ENCODE peak calls at places on chromosomes 2 and 18, in seven cellular contexts. G is erythroblast; V is memory B cell; Z is NCI-H345; H is stimulated activated CD8-positive, alpha-beta memory T cell treated with anti-CD3 and anti-CD28 coated beads, Interleukin-15, amount 100 ng/mL, for 24 hours; O is GM23338; K is mesothelial cell of epicardium. E is an unnamed sample.

GRCh38 chr18:36149514-36150289 is 20.0 kb downstream of the ELP2 start:
- DNase-seq in G (no peak), V (peak; percentile 33), Z (no peak), H (no peak), O (no peak), K (no peak), E (no peak)

GRCh38 chr2:238069021-238069709 is 8.4 kb downstream of the SCLY start:
- DNase-seq in G (no peak), V (no peak), Z (no peak), H (no peak), O (no peak), K (no peak), E (no peak)

GRCh38 chr2:14340703-14341102 is 291.8 kb upstream of the LRATD1 start:
- DNase-seq in G (no peak), V (no peak), Z (no peak), H (no peak), O (no peak), K (no peak), E (no peak)

GRCh38 chr2:55838653-55839052 is 84.9 kb downstream of the EFEMP1 start:
- DNase-seq in G (no peak), V (no peak), Z (peak; percentile 23), H (no peak), O (no peak), K (no peak), E (no peak)

GRCh38 chr2:225004531-225004930 is 37.7 kb downstream of the DOCK10 start:
- DNase-seq in G (no peak), V (no peak), Z (no peak), H (no peak), O (no peak), K (no peak), E (no peak)

GRCh38 chr2:53559302-53559967 is 208.2 kb upstream of the CHAC2 start:
- DNase-seq in G (no peak), V (no peak), Z (no peak), H (no peak), O (no peak), K (no peak), E (no peak)

GRCh38 chr2:217666338-217666737 is 336.5 kb downstream of the TNS1 start:
- DNase-seq in G (no peak), V (no peak), Z (no peak), H (no peak), O (no peak), K (no peak), E (no peak)

GRCh38 chr2:231576465-231576864 is 16.2 kb upstream of the TEX44 start:
- DNase-seq in G (no peak), V (no peak), Z (no peak), H (no peak), O (no peak), K (no peak), E (no peak)

GRCh38 chr18:48781041-48781989 is 169.4 kb downstream of the SMAD7 start:
- DNase-seq in G (peak; percentile 97), V (no peak), Z (no peak), H (no peak), O (peak; percentile 21), K (peak; percentile 44), E (no peak)

E was measured in iPS-NIHi11.